ENCODE peak calls at places on chromosomes 12 and 14, in seven cellular contexts. Z, D, J, F, U, Y and O are unnamed samples.

GRCh38 chr12:131862600-131862993 is 31.8 kb upstream of the ULK1 start:
- DNase-seq in Z (no peak), D (peak), J (no peak), F (no peak), U (no peak), Y (no peak), O (peak)

GRCh38 chr12:44654641-44655625 is 221.2 kb downstream of the NELL2 start:
- DNase-seq in Z (no peak), D (no peak), J (no peak), F (no peak), U (no peak), Y (peak), O (no peak)

GRCh38 chr14:100530270-100531072 is 56.7 kb downstream of the BEGAIN start:
- DNase-seq in Z (no peak), D (no peak), J (no peak), F (no peak), U (no peak), Y (no peak), O (peak)

GRCh38 chr14:24409217-24409616 is 10.4 kb downstream of the NYNRIN start:
- DNase-seq in Z (no peak), D (no peak), J (no peak), F (no peak), U (no peak), Y (no peak), O (no peak)

GRCh38 chr12:171743-172705 is 41.9 kb downstream of the SLC6A12 start:
- DNase-seq in Z (no peak), D (no peak), J (no peak), F (no peak), U (no peak), Y (peak), O (peak)

GRCh38 chr14:28754209-28754985 is 12.2 kb upstream of the FOXG1 start:
- DNase-seq in Z (no peak), D (no peak), J (peak), F (no peak), U (no peak), Y (peak), O (peak)

GRCh38 chr14:76759589-76759988 is 1.7 kb upstream of the VASH1 start:
- DNase-seq in Z (no peak), D (peak), J (no peak), F (no peak), U (no peak), Y (no peak), O (peak)

GRCh38 chr14:90760591-90761316 is 55.5 kb downstream of the TTC7B start:
- DNase-seq in Z (peak), D (no peak), J (no peak), F (no peak), U (no peak), Y (no peak), O (peak)

GRCh38 chr12:51071663-51072062 is 11.7 kb downstream of the CSRNP2 start:
- DNase-seq in Z (no peak), D (no peak), J (no peak), F (no peak), U (no peak), Y (no peak), O (no peak)

GRCh38 chr12:132622437-132623071 is 4.0 kb downstream of the P2RX2 start:
- DNase-seq in Z (no peak), D (no peak), J (peak), F (no peak), U (no peak), Y (no peak), O (no peak)

GRCh38 chr12:9066183-9066623 is 49.5 kb downstream of the A2M start:
- DNase-seq in Z (no peak), D (no peak), J (no peak), F (no peak), U (no peak), Y (no peak), O (no peak)

GRCh38 chr12:3680919-3681594 is 71.9 kb downstream of the CRACR2A start:
- DNase-seq in Z (peak), D (peak), J (no peak), F (no peak), U (no peak), Y (peak), O (no peak)

GRCh38 chr14:76810953-76811400 is 1.7 kb downstream of the ANGEL1 start:
- DNase-seq in Z (no peak), D (peak), J (no peak), F (peak), U (no peak), Y (no peak), O (peak)

GRCh38 chr14:35340616-35341453 is 48.7 kb downstream of the PSMA6 start:
- DNase-seq in Z (no peak), D (peak), J (no peak), F (no peak), U (no peak), Y (no peak), O (no peak)

GRCh38 chr12:27493260-27493935 is 30.6 kb upstream of the PPFIBP1 start:
- DNase-seq in Z (no peak), D (no peak), J (no peak), F (no peak), U (no peak), Y (no peak), O (no peak)

GRCh38 chr14:102929349-102930137 is 7.1 kb downstream of the AMN start:
- DNase-seq in Z (no peak), D (no peak), J (no peak), F (no peak), U (no peak), Y (no peak), O (peak)

GRCh38 chr14:106039400-106039799 is 513.0 kb downstream of the TMEM121 start:
- DNase-seq in Z (no peak), D (no peak), J (no peak), F (peak), U (peak), Y (no peak), O (no peak)

GRCh38 chr12:96529912-96530311 is 40.5 kb downstream of the CFAP54 start:
- DNase-seq in Z (no peak), D (no peak), J (no peak), F (no peak), U (no peak), Y (no peak), O (no peak)

GRCh38 chr14:51488569-51489220 is 163.0 kb upstream of the FRMD6 start:
- DNase-seq in Z (no peak), D (no peak), J (no peak), F (no peak), U (no peak), Y (no peak), O (no peak)

GRCh38 chr14:77580964-77581505 is 35.4 kb downstream of the SPTLC2 start:
- DNase-seq in Z (no peak), D (no peak), J (no peak), F (no peak), U (no peak), Y (peak), O (no peak)

GRCh38 chr12:70466753-70467152 is 100.7 kb downstream of the KCNMB4 start:
- DNase-seq in Z (no peak), D (no peak), J (no peak), F (no peak), U (no peak), Y (no peak), O (no peak)